ENCODE peak calls at places on chromosomes 4 and X, in nine cellular contexts. I is ELR; F is stimulated activated CD8-positive, alpha-beta memory T cell treated with anti-CD3 and anti-CD28 coated beads, Interleukin-15, amount 100 ng/mL, for 24 hours; X is NCI-H1417; V is fibroblast of lung; J is NCI-H2171; S is SW 1271; Z is GM13977; N is cerebellar cortex. A is an unnamed sample.

GRCh38 chr4:184444953-184445309 is 29.4 kb downstream of the IRF2 start:
- DNase-seq in I (no peak), F (no peak), X (no peak), V (no peak), J (no peak), S (no peak), Z (peak; percentile 73), N (no peak), A (no peak)

GRCh38 chr4:17636696-17637351 is 22.4 kb downstream of the MED28 start:
- DNase-seq in I (peak; percentile 82), F (peak; percentile 47), X (peak; percentile 61), V (peak; percentile 54), J (peak; percentile 24), S (peak; percentile 16), Z (peak; percentile 88), N (peak; percentile 88), A (peak; percentile 71)

GRCh38 chr4:1540601-1541375 is 134.5 kb upstream of the NKX1-1 start:
- DNase-seq in I (no peak), F (no peak), X (no peak), V (no peak), J (no peak), S (no peak), Z (no peak), N (no peak), A (no peak)

GRCh38 chr4:3237266-3237665 is 11.7 kb upstream of the MSANTD1 start:
- DNase-seq in I (no peak), F (no peak), X (no peak), V (no peak), J (no peak), S (no peak), Z (no peak), N (no peak), A (no peak)

GRCh38 chr4:17680985-17681920 is 66.8 kb downstream of the MED28 start:
- DNase-seq in I (no peak), F (no peak), X (no peak), V (no peak), J (no peak), S (no peak), Z (no peak), N (no peak), A (no peak)

GRCh38 chrX:37997096-37997495 is 9.3 kb upstream of the SYTL5 start:
- DNase-seq in I (no peak), F (no peak), X (no peak), V (no peak), J (no peak), S (no peak), Z (no peak), N (no peak), A (no peak)

GRCh38 chrX:152735860-152736511 is 2.4 kb downstream of the MAGEA12 start:
- DNase-seq in I (no peak), F (no peak), X (no peak), V (no peak), J (no peak), S (no peak), Z (no peak), N (no peak), A (no peak)

GRCh38 chr4:67459164-67459563 is 86.1 kb downstream of the CENPC start:
- DNase-seq in I (no peak), F (no peak), X (no peak), V (peak; percentile 24), J (no peak), S (no peak), Z (no peak), N (no peak), A (peak; percentile 13)

GRCh38 chrX:121755541-121755940 is 708.1 kb downstream of the GLUD2 start:
- DNase-seq in I (no peak), F (no peak), X (no peak), V (peak; percentile 35), J (no peak), S (no peak), Z (no peak), N (no peak), A (no peak)

GRCh38 chrX:97563531-97564133 is 679.9 kb downstream of the RPA4 start:
- DNase-seq in I (peak; percentile 60), F (peak; percentile 0), X (peak; percentile 69), V (peak; percentile 69), J (no peak), S (no peak), Z (peak; percentile 32), N (no peak), A (peak; percentile 3)

GRCh38 chrX:23386726-23387125 is 52.1 kb downstream of the PTCHD1 start:
- DNase-seq in I (no peak), F (no peak), X (no peak), V (no peak), J (no peak), S (no peak), Z (no peak), N (no peak), A (no peak)

GRCh38 chrX:97126020-97126419 is 242.3 kb downstream of the RPA4 start:
- DNase-seq in I (no peak), F (no peak), X (no peak), V (peak; percentile 42), J (no peak), S (no peak), Z (no peak), N (no peak), A (no peak)

GRCh38 chrX:70219938-70220764 is 14.3 kb upstream of the AWAT1 start:
- DNase-seq in I (no peak), F (no peak), X (peak; percentile 45), V (peak; percentile 23), J (peak; percentile 60), S (no peak), Z (no peak), N (no peak), A (no peak)

GRCh38 chr4:6727081-6727942 is 11.3 kb downstream of the BLOC1S4 start:
- DNase-seq in I (no peak), F (no peak), X (no peak), V (peak; percentile 73), J (no peak), S (no peak), Z (no peak), N (peak; percentile 39), A (peak; percentile 91)

GRCh38 chrX:102963955-102964354 is 26.9 kb downstream of the RAB40AL start:
- DNase-seq in I (no peak), F (no peak), X (peak; percentile 56), V (no peak), J (no peak), S (no peak), Z (no peak), N (no peak), A (no peak)

A was measured in SJCRH30.